ENCODE peak calls at places on chromosomes 2 and 18, in eight cellular contexts. One of them, this sample, is unnamed.

GRCh38 chr2:212517693-212518092 is 20.9 kb downstream of the ERBB4 start:
- DNase-seq in MM.1S: no peak
- DNase-seq in AG20443: no peak
- DNase-seq in dermis blood vessel endothelial cell: no peak
- DNase-seq in stimulated activated CD8-positive, alpha-beta memory T cell treated with anti-CD3 and anti-CD28 coated beads, Interleukin-12 subunit alpha, Interleukin-12 subunit beta, amount 100 ng/mL, for 1 hour: no peak
- DNase-seq in stimulated activated CD4-positive, alpha-beta T cell treated with anti-CD3 and anti-CD28 coated beads, Interleukin-12 subunit alpha, Interleukin-12 subunit beta, amount 100 ng/mL, for 4 hours: no peak
- DNase-seq in astrocyte: no peak
- DNase-seq in NCI-H1092: no peak
- DNase-seq in this sample: no peak

GRCh38 chr18:23706971-23707640 is 17.9 kb downstream of the LAMA3 start:
- DNase-seq in MM.1S: no peak
- DNase-seq in AG20443: no peak
- DNase-seq in dermis blood vessel endothelial cell: no peak
- DNase-seq in stimulated activated CD8-positive, alpha-beta memory T cell treated with anti-CD3 and anti-CD28 coated beads, Interleukin-12 subunit alpha, Interleukin-12 subunit beta, amount 100 ng/mL, for 1 hour: no peak
- DNase-seq in stimulated activated CD4-positive, alpha-beta T cell treated with anti-CD3 and anti-CD28 coated beads, Interleukin-12 subunit alpha, Interleukin-12 subunit beta, amount 100 ng/mL, for 4 hours: no peak
- DNase-seq in astrocyte: no peak
- DNase-seq in NCI-H1092: no peak
- DNase-seq in this sample: no peak

GRCh38 chr2:23381084-23381483 is 3.9 kb upstream of the KLHL29 start:
- DNase-seq in MM.1S: no peak
- DNase-seq in AG20443: peak
- DNase-seq in dermis blood vessel endothelial cell: peak
- DNase-seq in stimulated activated CD8-positive, alpha-beta memory T cell treated with anti-CD3 and anti-CD28 coated beads, Interleukin-12 subunit alpha, Interleukin-12 subunit beta, amount 100 ng/mL, for 1 hour: no peak
- DNase-seq in stimulated activated CD4-positive, alpha-beta T cell treated with anti-CD3 and anti-CD28 coated beads, Interleukin-12 subunit alpha, Interleukin-12 subunit beta, amount 100 ng/mL, for 4 hours: no peak
- DNase-seq in astrocyte: peak
- DNase-seq in NCI-H1092: peak
- DNase-seq in this sample: peak

GRCh38 chr2:196293751-196294486 is 122.5 kb upstream of the STK17B start:
- DNase-seq in MM.1S: no peak
- DNase-seq in AG20443: peak
- DNase-seq in dermis blood vessel endothelial cell: peak
- DNase-seq in stimulated activated CD8-positive, alpha-beta memory T cell treated with anti-CD3 and anti-CD28 coated beads, Interleukin-12 subunit alpha, Interleukin-12 subunit beta, amount 100 ng/mL, for 1 hour: no peak
- DNase-seq in stimulated activated CD4-positive, alpha-beta T cell treated with anti-CD3 and anti-CD28 coated beads, Interleukin-12 subunit alpha, Interleukin-12 subunit beta, amount 100 ng/mL, for 4 hours: no peak
- DNase-seq in astrocyte: peak
- DNase-seq in NCI-H1092: no peak
- DNase-seq in this sample: peak

GRCh38 chr2:232533944-232534710 is 5.4 kb upstream of the CHRNG start:
- DNase-seq in MM.1S: no peak
- DNase-seq in AG20443: peak
- DNase-seq in dermis blood vessel endothelial cell: no peak
- DNase-seq in stimulated activated CD8-positive, alpha-beta memory T cell treated with anti-CD3 and anti-CD28 coated beads, Interleukin-12 subunit alpha, Interleukin-12 subunit beta, amount 100 ng/mL, for 1 hour: no peak
- DNase-seq in stimulated activated CD4-positive, alpha-beta T cell treated with anti-CD3 and anti-CD28 coated beads, Interleukin-12 subunit alpha, Interleukin-12 subunit beta, amount 100 ng/mL, for 4 hours: no peak
- DNase-seq in astrocyte: no peak
- DNase-seq in NCI-H1092: no peak
- DNase-seq in this sample: no peak

GRCh38 chr18:64094210-64094609 is 54.7 kb downstream of the LINC00305 start:
- DNase-seq in MM.1S: no peak
- DNase-seq in AG20443: no peak
- DNase-seq in dermis blood vessel endothelial cell: no peak
- DNase-seq in stimulated activated CD8-positive, alpha-beta memory T cell treated with anti-CD3 and anti-CD28 coated beads, Interleukin-12 subunit alpha, Interleukin-12 subunit beta, amount 100 ng/mL, for 1 hour: no peak
- DNase-seq in stimulated activated CD4-positive, alpha-beta T cell treated with anti-CD3 and anti-CD28 coated beads, Interleukin-12 subunit alpha, Interleukin-12 subunit beta, amount 100 ng/mL, for 4 hours: no peak
- DNase-seq in astrocyte: no peak
- DNase-seq in NCI-H1092: no peak
- DNase-seq in this sample: no peak

GRCh38 chr2:201985740-201986735 is 47.6 kb upstream of the FZD7 start:
- DNase-seq in MM.1S: no peak
- DNase-seq in AG20443: no peak
- DNase-seq in dermis blood vessel endothelial cell: peak
- DNase-seq in stimulated activated CD8-positive, alpha-beta memory T cell treated with anti-CD3 and anti-CD28 coated beads, Interleukin-12 subunit alpha, Interleukin-12 subunit beta, amount 100 ng/mL, for 1 hour: no peak
- DNase-seq in stimulated activated CD4-positive, alpha-beta T cell treated with anti-CD3 and anti-CD28 coated beads, Interleukin-12 subunit alpha, Interleukin-12 subunit beta, amount 100 ng/mL, for 4 hours: no peak
- DNase-seq in astrocyte: no peak
- DNase-seq in NCI-H1092: no peak
- DNase-seq in this sample: no peak

GRCh38 chr2:212548459-212548815 is 9.8 kb upstream of the ERBB4 start:
- DNase-seq in MM.1S: no peak
- DNase-seq in AG20443: peak
- DNase-seq in dermis blood vessel endothelial cell: peak
- DNase-seq in stimulated activated CD8-positive, alpha-beta memory T cell treated with anti-CD3 and anti-CD28 coated beads, Interleukin-12 subunit alpha, Interleukin-12 subunit beta, amount 100 ng/mL, for 1 hour: no peak
- DNase-seq in stimulated activated CD4-positive, alpha-beta T cell treated with anti-CD3 and anti-CD28 coated beads, Interleukin-12 subunit alpha, Interleukin-12 subunit beta, amount 100 ng/mL, for 4 hours: no peak
- DNase-seq in astrocyte: peak
- DNase-seq in NCI-H1092: no peak
- DNase-seq in this sample: peak

GRCh38 chr18:9965711-9966624 is 52.2 kb downstream of the VAPA start:
- DNase-seq in MM.1S: no peak
- DNase-seq in AG20443: no peak
- DNase-seq in dermis blood vessel endothelial cell: no peak
- DNase-seq in stimulated activated CD8-positive, alpha-beta memory T cell treated with anti-CD3 and anti-CD28 coated beads, Interleukin-12 subunit alpha, Interleukin-12 subunit beta, amount 100 ng/mL, for 1 hour: no peak
- DNase-seq in stimulated activated CD4-positive, alpha-beta T cell treated with anti-CD3 and anti-CD28 coated beads, Interleukin-12 subunit alpha, Interleukin-12 subunit beta, amount 100 ng/mL, for 4 hours: no peak
- DNase-seq in astrocyte: peak
- DNase-seq in NCI-H1092: no peak
- DNase-seq in this sample: peak

GRCh38 chr2:211898697-211899096 is 639.9 kb downstream of the ERBB4 start:
- DNase-seq in MM.1S: no peak
- DNase-seq in AG20443: no peak
- DNase-seq in dermis blood vessel endothelial cell: no peak
- DNase-seq in stimulated activated CD8-positive, alpha-beta memory T cell treated with anti-CD3 and anti-CD28 coated beads, Interleukin-12 subunit alpha, Interleukin-12 subunit beta, amount 100 ng/mL, for 1 hour: no peak
- DNase-seq in stimulated activated CD4-positive, alpha-beta T cell treated with anti-CD3 and anti-CD28 coated beads, Interleukin-12 subunit alpha, Interleukin-12 subunit beta, amount 100 ng/mL, for 4 hours: no peak
- DNase-seq in astrocyte: no peak
- DNase-seq in NCI-H1092: no peak
- DNase-seq in this sample: no peak

GRCh38 chr18:74252032-74252380 is 39.8 kb downstream of the CYB5A start:
- DNase-seq in MM.1S: no peak
- DNase-seq in AG20443: peak
- DNase-seq in dermis blood vessel endothelial cell: no peak
- DNase-seq in stimulated activated CD8-positive, alpha-beta memory T cell treated with anti-CD3 and anti-CD28 coated beads, Interleukin-12 subunit alpha, Interleukin-12 subunit beta, amount 100 ng/mL, for 1 hour: no peak
- DNase-seq in stimulated activated CD4-positive, alpha-beta T cell treated with anti-CD3 and anti-CD28 coated beads, Interleukin-12 subunit alpha, Interleukin-12 subunit beta, amount 100 ng/mL, for 4 hours: no peak
- DNase-seq in astrocyte: peak
- DNase-seq in NCI-H1092: no peak
- DNase-seq in this sample: peak

GRCh38 chr2:11121099-11121822 is 34.0 kb upstream of the SLC66A3 start:
- DNase-seq in MM.1S: no peak
- DNase-seq in AG20443: peak
- DNase-seq in dermis blood vessel endothelial cell: no peak
- DNase-seq in stimulated activated CD8-positive, alpha-beta memory T cell treated with anti-CD3 and anti-CD28 coated beads, Interleukin-12 subunit alpha, Interleukin-12 subunit beta, amount 100 ng/mL, for 1 hour: no peak
- DNase-seq in stimulated activated CD4-positive, alpha-beta T cell treated with anti-CD3 and anti-CD28 coated beads, Interleukin-12 subunit alpha, Interleukin-12 subunit beta, amount 100 ng/mL, for 4 hours: no peak
- DNase-seq in astrocyte: no peak
- DNase-seq in NCI-H1092: no peak
- DNase-seq in this sample: no peak

GRCh38 chr2:237591379-237591881 is 896 bp upstream of the RAB17 start:
- DNase-seq in MM.1S: no peak
- DNase-seq in AG20443: no peak
- DNase-seq in dermis blood vessel endothelial cell: no peak
- DNase-seq in stimulated activated CD8-positive, alpha-beta memory T cell treated with anti-CD3 and anti-CD28 coated beads, Interleukin-12 subunit alpha, Interleukin-12 subunit beta, amount 100 ng/mL, for 1 hour: no peak
- DNase-seq in stimulated activated CD4-positive, alpha-beta T cell treated with anti-CD3 and anti-CD28 coated beads, Interleukin-12 subunit alpha, Interleukin-12 subunit beta, amount 100 ng/mL, for 4 hours: no peak
- DNase-seq in astrocyte: no peak
- DNase-seq in NCI-H1092: no peak
- DNase-seq in this sample: no peak

GRCh38 chr2:137249463-137249862 is 484.1 kb downstream of the THSD7B start:
- DNase-seq in MM.1S: no peak
- DNase-seq in AG20443: no peak
- DNase-seq in dermis blood vessel endothelial cell: no peak
- DNase-seq in stimulated activated CD8-positive, alpha-beta memory T cell treated with anti-CD3 and anti-CD28 coated beads, Interleukin-12 subunit alpha, Interleukin-12 subunit beta, amount 100 ng/mL, for 1 hour: no peak
- DNase-seq in stimulated activated CD4-positive, alpha-beta T cell treated with anti-CD3 and anti-CD28 coated beads, Interleukin-12 subunit alpha, Interleukin-12 subunit beta, amount 100 ng/mL, for 4 hours: no peak
- DNase-seq in astrocyte: no peak
- DNase-seq in NCI-H1092: no peak
- DNase-seq in this sample: no peak

GRCh38 chr2:74297391-74297790 is 45.8 kb downstream of the SLC4A5 start:
- DNase-seq in MM.1S: no peak
- DNase-seq in AG20443: no peak
- DNase-seq in dermis blood vessel endothelial cell: no peak
- DNase-seq in stimulated activated CD8-positive, alpha-beta memory T cell treated with anti-CD3 and anti-CD28 coated beads, Interleukin-12 subunit alpha, Interleukin-12 subunit beta, amount 100 ng/mL, for 1 hour: no peak
- DNase-seq in stimulated activated CD4-positive, alpha-beta T cell treated with anti-CD3 and anti-CD28 coated beads, Interleukin-12 subunit alpha, Interleukin-12 subunit beta, amount 100 ng/mL, for 4 hours: no peak
- DNase-seq in astrocyte: no peak
- DNase-seq in NCI-H1092: no peak
- DNase-seq in this sample: no peak

GRCh38 chr18:54254265-54254758 is 15.0 kb upstream of the POLI start:
- DNase-seq in MM.1S: no peak
- DNase-seq in AG20443: peak
- DNase-seq in dermis blood vessel endothelial cell: no peak
- DNase-seq in stimulated activated CD8-positive, alpha-beta memory T cell treated with anti-CD3 and anti-CD28 coated beads, Interleukin-12 subunit alpha, Interleukin-12 subunit beta, amount 100 ng/mL, for 1 hour: no peak
- DNase-seq in stimulated activated CD4-positive, alpha-beta T cell treated with anti-CD3 and anti-CD28 coated beads, Interleukin-12 subunit alpha, Interleukin-12 subunit beta, amount 100 ng/mL, for 4 hours: no peak
- DNase-seq in astrocyte: peak
- DNase-seq in NCI-H1092: no peak
- DNase-seq in this sample: peak

GRCh38 chr2:175205523-175205922 is 24.0 kb upstream of the ATP5MC3 start:
- DNase-seq in MM.1S: no peak
- DNase-seq in AG20443: peak
- DNase-seq in dermis blood vessel endothelial cell: peak
- DNase-seq in stimulated activated CD8-positive, alpha-beta memory T cell treated with anti-CD3 and anti-CD28 coated beads, Interleukin-12 subunit alpha, Interleukin-12 subunit beta, amount 100 ng/mL, for 1 hour: no peak
- DNase-seq in stimulated activated CD4-positive, alpha-beta T cell treated with anti-CD3 and anti-CD28 coated beads, Interleukin-12 subunit alpha, Interleukin-12 subunit beta, amount 100 ng/mL, for 4 hours: no peak
- DNase-seq in astrocyte: peak
- DNase-seq in NCI-H1092: no peak
- DNase-seq in this sample: peak

GRCh38 chr18:71114550-71115210 is 825.8 kb downstream of the SOCS6 start:
- DNase-seq in MM.1S: no peak
- DNase-seq in AG20443: no peak
- DNase-seq in dermis blood vessel endothelial cell: peak
- DNase-seq in stimulated activated CD8-positive, alpha-beta memory T cell treated with anti-CD3 and anti-CD28 coated beads, Interleukin-12 subunit alpha, Interleukin-12 subunit beta, amount 100 ng/mL, for 1 hour: no peak
- DNase-seq in stimulated activated CD4-positive, alpha-beta T cell treated with anti-CD3 and anti-CD28 coated beads, Interleukin-12 subunit alpha, Interleukin-12 subunit beta, amount 100 ng/mL, for 4 hours: no peak
- DNase-seq in astrocyte: no peak
- DNase-seq in NCI-H1092: no peak
- DNase-seq in this sample: peak